ENCODE peak calls at places on chromosomes 2 and 18, in ten cellular contexts. N is hypothalamus; B is HS-5; K is M059J; V is nephron progenitor cell; E is amniotic stem cell; Q is Right ventricle myocardium superior; C is kidney; R is left ventricle myocardium inferior; W is activated naive CD8-positive, alpha-beta T cell treated with anti-CD3 and anti-CD28 coated beads, Interleukin-2, amount 50 U/mL, for 24 hours. G is an unnamed sample.

GRCh38 chr2:199804831-199805230 is 46.2 kb downstream of the FTCDNL1 start:
- DNase-seq in N (no peak), B (no peak), K (no peak), V (no peak), E (no peak), Q (no peak), C (no peak), R (no peak), W (no peak), G (no peak)

GRCh38 chr2:120014231-120014990 is 1.5 kb downstream of the EPB41L5 start:
- DNase-seq in N (no peak), B (no peak), K (no peak), V (no peak), E (no peak), Q (no peak), C (no peak), R (no peak), W (no peak), G (no peak)

GRCh38 chr2:39871291-39871761 is 92.3 kb upstream of the THUMPD2 start:
- DNase-seq in N (no peak), B (peak; percentile 86), K (peak; percentile 96), V (no peak), E (peak; percentile 91), Q (no peak), C (no peak), R (no peak), W (no peak), G (no peak)

GRCh38 chr2:26018184-26018716 is 15.6 kb upstream of the RAB10 start:
- DNase-seq in N (peak; percentile 27), B (peak; percentile 76), K (peak; percentile 88), V (no peak), E (peak; percentile 79), Q (peak; percentile 75), C (peak; percentile 93), R (peak; percentile 71), W (peak; percentile 27), G (peak; percentile 81)

GRCh38 chr18:69326094-69326493 is 74.6 kb upstream of the DOK6 start:
- DNase-seq in N (no peak), B (no peak), K (peak; percentile 42), V (no peak), E (no peak), Q (no peak), C (no peak), R (no peak), W (no peak), G (no peak)

GRCh38 chr2:100744589-100744988 is 75.3 kb upstream of the NPAS2 start:
- DNase-seq in N (no peak), B (no peak), K (peak; percentile 70), V (no peak), E (no peak), Q (no peak), C (no peak), R (no peak), W (no peak), G (no peak)

GRCh38 chr2:58289029-58289428 is 47.9 kb upstream of the FANCL start:
- DNase-seq in N (no peak), B (peak; percentile 56), K (peak; percentile 49), V (no peak), E (no peak), Q (no peak), C (no peak), R (no peak), W (no peak), G (no peak)

GRCh38 chr2:180442860-180443644 is 436.0 kb upstream of the CWC22 start:
- DNase-seq in N (no peak), B (no peak), K (no peak), V (no peak), E (no peak), Q (no peak), C (no peak), R (no peak), W (no peak), G (no peak)

GRCh38 chr2:109260886-109261700 is 132.1 kb downstream of the SH3RF3 start:
- DNase-seq in N (no peak), B (no peak), K (peak; percentile 37), V (peak; percentile 30), E (no peak), Q (no peak), C (no peak), R (no peak), W (no peak), G (no peak)

GRCh38 chr18:48833701-48834394 is 116.9 kb downstream of the SMAD7 start:
- DNase-seq in N (no peak), B (no peak), K (peak; percentile 76), V (no peak), E (no peak), Q (no peak), C (peak; percentile 68), R (no peak), W (peak; percentile 78), G (peak; percentile 47)

GRCh38 chr2:48838029-48838428 is 82.5 kb upstream of the LHCGR start:
- DNase-seq in N (no peak), B (no peak), K (no peak), V (no peak), E (no peak), Q (no peak), C (no peak), R (no peak), W (no peak), G (no peak)

GRCh38 chr2:19559596-19560240 is 201.3 kb upstream of the OSR1 start:
- DNase-seq in N (no peak), B (no peak), K (no peak), V (no peak), E (no peak), Q (no peak), C (no peak), R (no peak), W (no peak), G (no peak)

GRCh38 chr2:9752441-9753275 is 90.6 kb upstream of the TAF1B start:
- DNase-seq in N (no peak), B (peak; percentile 78), K (peak; percentile 90), V (no peak), E (no peak), Q (no peak), C (no peak), R (no peak), W (peak; percentile 84), G (no peak)

GRCh38 chr18:13611058-13611615 is 115.2 kb downstream of the FAM210A start:
- DNase-seq in N (peak; percentile 77), B (no peak), K (peak; percentile 64), V (no peak), E (no peak), Q (peak; percentile 79), C (no peak), R (peak; percentile 67), W (no peak), G (no peak)

GRCh38 chr18:12154356-12154755 is 60.7 kb downstream of the ANKRD62 start:
- DNase-seq in N (no peak), B (no peak), K (no peak), V (no peak), E (no peak), Q (no peak), C (no peak), R (no peak), W (no peak), G (no peak)

GRCh38 chr2:2574401-2575184 is 243.5 kb upstream of the MYT1L start:
- DNase-seq in N (no peak), B (no peak), K (no peak), V (no peak), E (no peak), Q (no peak), C (no peak), R (no peak), W (no peak), G (no peak)

GRCh38 chr2:62505109-62505508 is 886 bp downstream of the TMEM17 start:
- DNase-seq in N (no peak), B (peak; percentile 11), K (no peak), V (peak; percentile 4), E (no peak), Q (no peak), C (no peak), R (no peak), W (no peak), G (no peak)

GRCh38 chr2:191846787-191847620 is at the start of gene CAVIN2:
- DNase-seq in N (no peak), B (no peak), K (peak; percentile 37), V (no peak), E (peak; percentile 69), Q (peak; percentile 71), C (peak; percentile 71), R (peak; percentile 71), W (no peak), G (peak; percentile 67)

GRCh38 chr2:192011196-192011595 is 164.3 kb upstream of the CAVIN2 start:
- DNase-seq in N (no peak), B (no peak), K (no peak), V (no peak), E (peak; percentile 12), Q (no peak), C (no peak), R (no peak), W (no peak), G (no peak)